ENCODE peak calls at places on chromosomes 16 and 17, in five cellular contexts. X is PC-3, E is astrocyte, M is thoracic aorta, Y is stomach. Z is an unnamed sample.
A peak's percentile ranks its signal among the peaks of the same experiment; 100 is the strongest.

GRCh38 chr16:56102159-56102798 is 89.0 kb upstream of the GNAO1 start:
- DNase-seq in X (no peak), E (no peak), M (no peak), Y (no peak), Z (no peak)

GRCh38 chr16:66746682-66747081 is 4.7 kb downstream of the DYNC1LI2 start:
- DNase-seq in X (no peak), E (peak; percentile 60), M (no peak), Y (no peak), Z (no peak)

GRCh38 chr16:88421871-88422433 is 31.1 kb upstream of the ZFPM1 start:
- DNase-seq in X (no peak), E (no peak), M (no peak), Y (no peak), Z (no peak)

GRCh38 chr17:28326114-28326513 is 7.1 kb downstream of the TMEM97 start:
- DNase-seq in X (peak; percentile 90), E (no peak), M (no peak), Y (peak; percentile 52), Z (no peak)

GRCh38 chr16:87842209-87842869 is 27.0 kb downstream of the SLC7A5 start:
- DNase-seq in X (no peak), E (no peak), M (no peak), Y (no peak), Z (no peak)

GRCh38 chr17:58245428-58246103 is 7.2 kb downstream of the LPO start:
- DNase-seq in X (peak; percentile 21), E (no peak), M (no peak), Y (no peak), Z (no peak)

GRCh38 chr16:11585460-11586374 is 1.0 kb downstream of the LITAF start:
- DNase-seq in X (no peak), E (no peak), M (no peak), Y (peak; percentile 42), Z (no peak)

GRCh38 chr16:31204871-31205666 is 2.5 kb upstream of the PYCARD start:
- DNase-seq in X (no peak), E (no peak), M (no peak), Y (no peak), Z (no peak)

GRCh38 chr17:31480904-31481782 is 89.7 kb downstream of the RAB11FIP4 start:
- DNase-seq in X (no peak), E (no peak), M (no peak), Y (no peak), Z (no peak)

GRCh38 chr16:75432828-75433731 is at the start of gene CFDP1:
- DNase-seq in X (peak; percentile 90), E (peak; percentile 77), M (peak; percentile 85), Y (peak; percentile 96), Z (peak; percentile 52)

GRCh38 chr17:60602385-60602742 is 2.4 kb downstream of the PPM1D start:
- DNase-seq in X (peak; percentile 12), E (no peak), M (no peak), Y (no peak), Z (no peak)

GRCh38 chr17:29959658-29960337 is 18.4 kb downstream of the EFCAB5 start:
- DNase-seq in X (no peak), E (no peak), M (no peak), Y (no peak), Z (no peak)

GRCh38 chr16:9048302-9048700 is 43.1 kb upstream of the HAPSTR1 start:
- DNase-seq in X (peak; percentile 7), E (peak; percentile 46), M (no peak), Y (no peak), Z (no peak)

GRCh38 chr17:2703181-2703580 is 8.4 kb downstream of the CLUH start:
- DNase-seq in X (no peak), E (no peak), M (no peak), Y (no peak), Z (no peak)

GRCh38 chr17:14748036-14748715 is 447.3 kb downstream of the HS3ST3B1 start:
- DNase-seq in X (peak; percentile 88), E (no peak), M (no peak), Y (no peak), Z (no peak)

GRCh38 chr16:88453621-88454314 is 688 bp downstream of the ZFPM1 start:
- DNase-seq in X (no peak), E (no peak), M (no peak), Y (no peak), Z (no peak)

DNA sequence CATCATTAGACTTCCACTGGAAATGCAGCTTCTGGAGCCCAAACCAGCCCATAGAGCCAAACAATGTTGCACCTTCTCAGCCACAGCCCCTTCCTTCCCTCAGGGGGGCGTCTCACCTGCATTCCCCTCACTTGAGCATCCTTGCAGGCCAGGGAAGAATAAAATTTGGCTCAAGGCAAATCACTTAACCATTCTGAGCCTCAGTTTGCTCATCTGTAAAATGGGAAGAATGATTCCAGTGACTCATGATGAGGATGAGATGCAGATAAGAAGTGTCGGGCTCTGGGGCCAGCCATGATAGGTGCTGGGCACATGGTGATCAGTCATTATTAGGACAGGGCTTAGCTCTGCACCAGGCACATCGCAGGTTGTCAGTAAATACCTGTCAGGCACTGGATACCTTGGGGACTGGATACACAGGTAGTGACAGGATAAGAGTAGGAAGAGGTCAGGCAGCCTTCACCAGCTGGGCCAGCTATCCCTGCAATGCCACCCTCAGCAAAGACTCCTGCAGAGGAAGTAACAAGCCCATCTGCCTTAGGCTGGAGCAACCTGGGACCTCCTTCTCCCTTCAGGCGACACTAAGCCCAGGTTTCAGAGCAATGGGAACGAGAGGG is 208.0 kb upstream of the TNRC6C start:
- DNase-seq in X (no peak), E (no peak), M (no peak), Y (no peak), Z (no peak)
- H3K27me3 ChIP-seq in X (peaks cover 91% of the 10 kb centered on the region), E (peaks cover 17% of the 10 kb centered on the region), M (no peaks in the 10 kb centered on the region), Y (no peaks in the 10 kb centered on the region), Z (no peaks in the 10 kb centered on the region)

GRCh38 chr17:50167371-50167770 is 1.6 kb downstream of the SGCA start:
- DNase-seq in X (no peak), E (no peak), M (no peak), Y (no peak), Z (no peak)

GRCh38 chr17:50169121-50169764 is 3.4 kb downstream of the SGCA start:
- DNase-seq in X (peak; percentile 80), E (no peak), M (no peak), Y (no peak), Z (no peak)

GRCh38 chr17:50166518-50167181 is 845 bp downstream of the SGCA start:
- DNase-seq in X (no peak), E (no peak), M (no peak), Y (no peak), Z (no peak)

GRCh38 chr17:50169881-50170459 is 4.2 kb downstream of the SGCA start:
- DNase-seq in X (no peak), E (no peak), M (no peak), Y (no peak), Z (no peak)

DNA sequence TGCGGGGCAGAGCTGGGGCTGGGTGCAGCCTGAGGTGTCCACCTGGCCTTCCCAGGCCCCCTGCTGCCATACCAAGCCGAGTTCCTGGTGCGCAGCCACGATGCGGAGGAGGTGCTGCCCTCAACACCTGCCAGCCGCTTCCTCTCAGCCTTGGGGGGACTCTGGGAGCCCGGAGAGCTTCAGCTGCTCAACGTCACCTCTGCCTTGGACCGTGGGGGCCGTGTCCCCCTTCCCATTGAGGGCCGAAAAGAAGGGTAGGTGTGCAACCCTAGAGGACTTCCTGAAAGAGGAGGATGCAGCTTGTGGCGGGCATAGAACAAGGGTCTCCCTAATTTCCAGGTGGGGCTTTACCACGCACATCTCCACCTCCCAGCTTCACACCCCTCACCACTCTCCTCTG is 2.5 kb downstream of the SGCA start:
- DNase-seq in X (no peak), E (no peak), M (no peak), Y (no peak), Z (no peak)
- H3K4me3 ChIP-seq in X (no peak overlapping the region), E (no peak overlapping the region), M (peak overlapping the region; percentile 62), Y (no peak overlapping the region), Z (no peak overlapping the region)

GRCh38 chr16:2278272-2278608 is 10.3 kb upstream of the RNPS1 start:
- DNase-seq in X (no peak), E (no peak), M (no peak), Y (no peak), Z (no peak)
- TF ChIP-seq CTCF in X (peak; percentile 12), E (no peak), M (no peak), Y (no peak), Z (no peak)

DNA sequence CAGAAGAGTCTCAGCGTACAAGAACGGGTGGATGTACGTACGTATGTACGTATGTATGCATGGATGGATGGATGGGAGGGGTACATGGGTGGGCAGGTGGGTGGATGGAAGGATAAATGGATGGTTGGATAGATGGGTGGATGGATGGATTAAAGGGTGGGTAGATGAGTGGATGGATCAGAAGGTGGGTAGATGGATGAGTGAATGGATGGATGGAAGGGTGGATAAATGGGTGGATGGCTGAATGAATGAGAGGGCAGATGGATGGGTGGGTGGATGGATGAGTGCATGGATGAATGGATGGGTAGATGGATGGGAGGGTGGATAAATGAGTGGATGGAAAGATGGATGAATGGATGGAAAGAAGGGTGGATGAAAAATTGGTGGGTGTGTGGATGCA is 45.6 kb downstream of the ENGASE start:
- DNase-seq in X (no peak), E (no peak), M (no peak), Y (no peak), Z (no peak)
- H3K27me3 ChIP-seq in X (peaks cover 91% of the 10 kb centered on the region), E (peaks cover 7% of the 10 kb centered on the region), M (no peaks in the 10 kb centered on the region), Y (peaks cover 40% of the 10 kb centered on the region), Z (peaks cover 7% of the 10 kb centered on the region)

GRCh38 chr16:15573274-15573895 is 69.6 kb downstream of the MARF1 start:
- DNase-seq in X (no peak), E (no peak), M (no peak), Y (no peak), Z (no peak)

GRCh38 chr16:15574614-15574948 is 68.4 kb downstream of the MARF1 start:
- DNase-seq in X (no peak), E (no peak), M (no peak), Y (no peak), Z (no peak)

GRCh38 chr16:15578824-15579223 is 64.1 kb downstream of the MARF1 start:
- DNase-seq in X (no peak), E (no peak), M (no peak), Y (no peak), Z (no peak)

GRCh38 chr16:15575293-15576049 is 67.5 kb downstream of the MARF1 start:
- DNase-seq in X (no peak), E (no peak), M (no peak), Y (no peak), Z (no peak)

DNA sequence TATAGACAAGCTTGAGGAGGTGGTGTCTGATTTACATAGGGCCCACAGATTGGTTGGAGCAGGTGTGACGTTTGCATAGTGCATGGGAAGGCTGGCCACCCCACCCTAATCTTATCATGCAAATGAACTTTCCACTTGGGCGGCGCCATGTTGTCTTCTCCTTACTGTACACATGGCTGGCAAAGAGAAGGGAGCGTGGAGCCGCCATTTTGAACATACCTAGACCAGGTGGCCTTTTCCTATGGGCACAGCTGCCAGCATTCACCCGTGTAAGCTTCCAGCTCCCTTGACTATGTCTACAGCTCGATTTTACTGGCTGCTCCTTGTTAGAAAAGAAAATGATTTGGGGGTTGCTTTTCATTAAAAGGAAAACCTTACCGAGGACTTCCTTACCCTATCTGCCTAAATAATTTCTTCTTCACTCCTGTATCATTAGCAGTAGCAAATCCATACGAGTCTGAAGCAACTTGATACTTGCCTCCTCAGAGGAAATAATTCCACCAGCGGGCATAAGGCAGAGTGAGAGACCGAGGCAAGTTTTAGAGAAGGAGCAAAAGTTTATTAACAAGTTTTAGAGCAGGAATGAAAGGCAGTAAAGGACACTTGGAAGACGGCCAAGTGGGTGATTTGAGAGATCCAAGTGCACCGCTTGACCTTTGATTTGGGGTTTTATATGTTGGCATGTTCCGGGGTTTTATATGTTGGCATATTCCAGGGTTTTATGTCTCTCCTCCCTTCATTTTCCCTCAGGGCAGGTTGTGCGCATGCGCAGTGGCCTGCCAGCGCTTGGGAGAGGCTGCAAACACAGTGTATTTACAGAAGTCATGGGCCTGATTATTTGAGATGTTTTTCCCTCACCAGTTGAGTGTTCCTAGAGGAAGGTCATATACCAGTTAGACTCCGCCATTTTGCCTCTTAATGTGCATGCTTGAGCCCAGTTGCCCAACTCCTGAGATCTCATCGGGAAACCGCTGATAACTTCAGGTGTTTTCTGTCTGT is 65.7 kb downstream of the MARF1 start:
- DNase-seq in X (no peak), E (no peak), M (no peak), Y (peak; percentile 50), Z (no peak)
- H3K4me3 ChIP-seq in X (no peak overlapping the region), E (no peak overlapping the region), M (no peak overlapping the region), Y (no peak overlapping the region), Z (no peak overlapping the region)